ENCODE peak calls at places on chromosomes 13 and 19, in four cellular contexts. W is right atrium auricular region, L is PC-3, I is fibroblast of lung. T is an unnamed sample.
A peak's percentile ranks its signal among the peaks of the same experiment; 100 is the strongest.

GRCh38 chr13:19572280-19572679 is 10.9 kb upstream of the TPTE2 start:
- DNase-seq in W (no peak), L (no peak), I (no peak), T (no peak)

GRCh38 chr13:107258599-107259187 is 690.8 kb upstream of the ARGLU1 start:
- DNase-seq in W (no peak), L (peak; percentile 73), I (peak; percentile 16), T (no peak)

GRCh38 chr19:3642987-3643386 is 16.4 kb upstream of the CACTIN start:
- DNase-seq in W (no peak), L (no peak), I (no peak), T (no peak)

GRCh38 chr19:51339313-51339686 is 2.6 kb downstream of the VSIG10L start:
- DNase-seq in W (no peak), L (no peak), I (no peak), T (no peak)

GRCh38 chr19:52896431-52897148 is 845 bp downstream of the ZNF320 start:
- DNase-seq in W (no peak), L (peak; percentile 50), I (peak; percentile 26), T (peak; percentile 67)

GRCh38 chr13:80224468-80224867 is 116.5 kb downstream of the SPRY2 start:
- DNase-seq in W (no peak), L (peak; percentile 82), I (peak; percentile 78), T (no peak)

GRCh38 chr13:24648271-24648670 is 31.9 kb upstream of the ATP12A start:
- DNase-seq in W (no peak), L (no peak), I (no peak), T (no peak)

GRCh38 chr13:67353031-67353430 is 122.9 kb upstream of the PCDH9 start:
- DNase-seq in W (no peak), L (no peak), I (no peak), T (no peak)

GRCh38 chr13:114241918-114242317 is 7.2 kb downstream of the CDC16 start:
- DNase-seq in W (no peak), L (no peak), I (peak; percentile 15), T (no peak)

GRCh38 chr19:2540646-2541454 is 64.9 kb downstream of the GADD45B start:
- DNase-seq in W (peak; percentile 97), L (peak; percentile 96), I (peak; percentile 99), T (peak; percentile 99)

GRCh38 chr19:13022859-13023636 is 27.8 kb downstream of the NFIX start:
- DNase-seq in W (peak; percentile 86), L (peak; percentile 94), I (peak; percentile 98), T (no peak)

GRCh38 chr19:49590971-49591730 is at the start of gene PRR12:
- DNase-seq in W (no peak), L (peak; percentile 70), I (peak; percentile 63), T (peak; percentile 26)

GRCh38 chr19:13718733-13719132 is 45.6 kb upstream of the MRI1 start:
- DNase-seq in W (no peak), L (peak; percentile 89), I (peak; percentile 68), T (peak; percentile 13)

GRCh38 chr13:94784066-94784465 is 71.7 kb upstream of the SOX21 start:
- DNase-seq in W (no peak), L (no peak), I (peak; percentile 90), T (no peak)

GRCh38 chr13:37995052-37995451 is 125.5 kb upstream of the TRPC4 start:
- DNase-seq in W (no peak), L (no peak), I (peak; percentile 32), T (no peak)

GRCh38 chr19:49361438-49362047 is 673 bp downstream of the TEAD2 start:
- DNase-seq in W (peak; percentile 80), L (peak; percentile 80), I (peak; percentile 82), T (peak; percentile 57)

GRCh38 chr13:79988573-79988972 is 352.4 kb downstream of the SPRY2 start:
- DNase-seq in W (no peak), L (peak; percentile 69), I (peak; percentile 74), T (peak; percentile 49)

GRCh38 chr19:48999481-49000325 is 6.0 kb downstream of the RUVBL2 start:
- DNase-seq in W (no peak), L (peak; percentile 51), I (peak; percentile 62), T (peak; percentile 74)

GRCh38 chr13:114257014-114257413 is 22.3 kb downstream of the CDC16 start:
- DNase-seq in W (no peak), L (no peak), I (no peak), T (no peak)

GRCh38 chr19:15532779-15533521 is 24.6 kb downstream of the CYP4F22 start:
- DNase-seq in W (no peak), L (peak; percentile 45), I (no peak), T (no peak)

GRCh38 chr13:57629821-57630235 is 1.7 kb upstream of the PCDH17 start:
- DNase-seq in W (peak; percentile 93), L (peak; percentile 23), I (peak; percentile 93), T (peak; percentile 15)

GRCh38 chr13:29577135-29578051 is 18.1 kb downstream of the SLC7A1 start:
- DNase-seq in W (no peak), L (peak; percentile 32), I (no peak), T (no peak)

GRCh38 chr19:35317464-35318043 is 11.4 kb upstream of the CD22 start:
- DNase-seq in W (no peak), L (no peak), I (no peak), T (no peak)

GRCh38 chr19:35977446-35978222 is 17.4 kb upstream of the SDHAF1 start:
- DNase-seq in W (no peak), L (no peak), I (no peak), T (no peak)

GRCh38 chr13:42177189-42177588 is 94.8 kb upstream of the AKAP11 start:
- DNase-seq in W (no peak), L (no peak), I (no peak), T (no peak)

GRCh38 chr13:114142137-114142550 is 9.7 kb upstream of the RASA3 start:
- DNase-seq in W (no peak), L (no peak), I (no peak), T (no peak)

GRCh38 chr13:85093808-85094207 is 705.4 kb downstream of the SLITRK6 start:
- DNase-seq in W (no peak), L (peak; percentile 29), I (peak; percentile 22), T (peak; percentile 45)

GRCh38 chr19:58561373-58562125 is 3.1 kb upstream of the UBE2M start:
- DNase-seq in W (no peak), L (no peak), I (no peak), T (no peak)

GRCh38 chr13:109191422-109191821 is 562.0 kb downstream of the MYO16 start:
- DNase-seq in W (no peak), L (no peak), I (no peak), T (no peak)

GRCh38 chr19:31178833-31179470 is 170.3 kb downstream of the TSHZ3 start:
- DNase-seq in W (no peak), L (no peak), I (no peak), T (no peak)

GRCh38 chr19:46665072-46665471 is 4.1 kb upstream of the DACT3 start:
- DNase-seq in W (no peak), L (no peak), I (no peak), T (no peak)

GRCh38 chr19:11982526-11982925 is 17.7 kb downstream of the ZNF763 start:
- DNase-seq in W (no peak), L (peak; percentile 61), I (no peak), T (peak; percentile 65)

GRCh38 chr19:11973020-11973810 is 8.4 kb downstream of the ZNF763 start:
- DNase-seq in W (no peak), L (no peak), I (no peak), T (peak; percentile 85)

GRCh38 chr19:11979527-11979926 is 14.7 kb downstream of the ZNF763 start:
- DNase-seq in W (no peak), L (no peak), I (no peak), T (no peak)

GRCh38 chr19:11978492-11979100 is 13.8 kb downstream of the ZNF763 start:
- DNase-seq in W (no peak), L (no peak), I (no peak), T (peak; percentile 64)
- H3K9me3 ChIP-seq in W (peaks cover 60% of the 10 kb centered on the region), L (peaks cover 60% of the 10 kb centered on the region), I (peaks cover 4% of the 10 kb centered on the region), T (peaks cover 23% of the 10 kb centered on the region)

GRCh38 chr19:38250428-38250820 is 5.8 kb downstream of the PPP1R14A start:
- DNase-seq in W (no peak), L (no peak), I (no peak), T (no peak)

GRCh38 chr19:38247734-38248268 is 8.4 kb downstream of the PPP1R14A start:
- DNase-seq in W (no peak), L (no peak), I (peak; percentile 63), T (no peak)

GRCh38 chr19:38245826-38246498 is 10.2 kb downstream of the PPP1R14A start:
- DNase-seq in W (no peak), L (no peak), I (no peak), T (no peak)

GRCh38 chr19:38247126-38247525 is 9.0 kb downstream of the PPP1R14A start:
- DNase-seq in W (no peak), L (no peak), I (no peak), T (no peak)

DNA sequence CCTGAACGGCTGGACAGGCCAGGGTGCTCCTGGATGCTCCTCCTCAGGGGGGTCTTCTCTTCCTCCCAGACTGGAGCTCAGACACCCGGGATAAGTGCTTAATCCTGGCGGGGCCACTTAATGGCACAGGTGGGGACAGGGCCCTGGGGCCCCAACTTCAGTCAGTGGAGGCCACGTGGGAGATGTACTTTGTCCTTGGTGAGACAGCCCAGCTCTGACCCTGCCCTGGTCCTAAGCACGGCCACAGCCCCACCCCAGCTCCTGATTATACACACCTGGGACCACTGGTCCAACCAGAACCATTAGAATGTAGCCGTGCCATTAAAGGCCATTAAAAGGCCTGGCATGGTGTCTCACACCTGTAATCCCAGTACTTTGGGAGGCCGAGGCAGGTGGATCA is 7.8 kb downstream of the PPP1R14A start:
- DNase-seq in W (no peak), L (no peak), I (no peak), T (no peak)
- H3K27ac ChIP-seq in W (peak overlapping the region; percentile 51), L (no peak overlapping the region), I (no peak overlapping the region), T (no peak overlapping the region)

DNA sequence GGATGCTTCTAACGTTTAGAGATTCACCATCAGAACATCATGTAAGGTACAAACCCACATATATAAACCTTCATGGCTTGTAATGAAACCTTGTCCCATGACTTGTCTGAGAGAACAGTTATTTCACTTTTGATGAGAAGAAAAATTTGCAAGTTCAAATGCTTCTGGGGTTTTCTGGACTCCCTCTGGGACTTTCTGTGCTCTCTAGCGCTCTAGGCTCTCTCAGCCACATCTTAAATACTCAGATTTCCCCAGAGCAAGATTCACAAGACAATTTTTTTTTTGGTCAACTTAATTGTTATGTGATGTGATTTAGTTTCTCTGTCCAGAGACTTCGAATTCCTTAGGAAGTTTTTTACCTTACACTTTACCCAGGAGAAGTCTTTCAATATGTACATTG is 282.8 kb upstream of the EDNRB start:
- DNase-seq in W (no peak), L (no peak), I (no peak), T (no peak)
- H3K9me3 ChIP-seq in W (no peaks in the 10 kb centered on the region), L (no peaks in the 10 kb centered on the region), I (no peaks in the 10 kb centered on the region), T (no peaks in the 10 kb centered on the region)

GRCh38 chr13:110329258-110329657 is 22.2 kb downstream of the COL4A2 start:
- DNase-seq in W (no peak), L (no peak), I (peak; percentile 62), T (no peak)
- H3K27ac ChIP-seq in W (peak overlapping the region; percentile 73), L (no peak overlapping the region), I (peak overlapping the region; percentile 95), T (no peak overlapping the region)